ENCODE peak calls at places on chromosomes 7 and 10, in four cellular contexts. One of them, this sample, is unnamed.

GRCh38 chr10:128894641-128895040 is 572.4 kb upstream of the MGMT start:
- DNase-seq in heart left ventricle: no peak
- DNase-seq in MM.1S: no peak
- DNase-seq in H9: no peak
- DNase-seq in this sample: no peak

GRCh38 chr10:23070819-23071218 is 24.6 kb upstream of the MSRB2 start:
- DNase-seq in MM.1S: no peak
- DNase-seq in H9: no peak
- DNase-seq in heart left ventricle: no peak
- DNase-seq in this sample: no peak

GRCh38 chr7:108771853-108772252 is 202.2 kb downstream of the DNAJB9 start:
- DNase-seq in heart left ventricle: no peak
- DNase-seq in MM.1S: no peak
- DNase-seq in H9: no peak
- DNase-seq in this sample: no peak

GRCh38 chr10:36183056-36183455 is 541.0 kb upstream of the FZD8 start:
- DNase-seq in MM.1S: no peak
- DNase-seq in heart left ventricle: no peak
- DNase-seq in H9: no peak
- DNase-seq in this sample: no peak

GRCh38 chr10:14532473-14533251 is 201.9 kb upstream of the FRMD4A start:
- DNase-seq in heart left ventricle: no peak
- DNase-seq in MM.1S: no peak
- DNase-seq in H9: no peak
- DNase-seq in this sample: peak

GRCh38 chr7:156903232-156903909 is 10.4 kb upstream of the LMBR1 start:
- DNase-seq in MM.1S: no peak
- DNase-seq in H9: no peak
- DNase-seq in heart left ventricle: peak
- DNase-seq in this sample: peak

GRCh38 chr7:148334959-148335577 is 255.5 kb upstream of the C7orf33 start:
- DNase-seq in MM.1S: no peak
- DNase-seq in H9: peak
- DNase-seq in heart left ventricle: no peak
- DNase-seq in this sample: peak

GRCh38 chr7:45074738-45075644 is 13.8 kb downstream of the NACAD start:
- DNase-seq in heart left ventricle: no peak
- DNase-seq in MM.1S: no peak
- DNase-seq in H9: no peak
- DNase-seq in this sample: no peak

GRCh38 chr10:61994404-61995031 is 93.0 kb downstream of the ARID5B start:
- DNase-seq in H9: no peak
- DNase-seq in MM.1S: no peak
- DNase-seq in heart left ventricle: no peak
- DNase-seq in this sample: no peak

GRCh38 chr7:131653418-131654248 is 97.2 kb upstream of the PODXL start:
- DNase-seq in MM.1S: no peak
- DNase-seq in H9: no peak
- DNase-seq in heart left ventricle: no peak
- DNase-seq in this sample: no peak

GRCh38 chr10:76491216-76491615 is 1059.8 kb downstream of the LRMDA start:
- DNase-seq in MM.1S: no peak
- DNase-seq in H9: no peak
- DNase-seq in heart left ventricle: no peak
- DNase-seq in this sample: no peak

GRCh38 chr10:71089162-71089561 is 123.2 kb upstream of the UNC5B start:
- DNase-seq in H9: no peak
- DNase-seq in MM.1S: no peak
- DNase-seq in heart left ventricle: no peak
- DNase-seq in this sample: no peak

GRCh38 chr10:12709516-12709915 is 292.0 kb downstream of the CCDC3 start:
- DNase-seq in heart left ventricle: no peak
- DNase-seq in MM.1S: no peak
- DNase-seq in H9: no peak
- DNase-seq in this sample: peak

GRCh38 chr10:74949024-74949423 is 122.6 kb downstream of the KAT6B start:
- DNase-seq in heart left ventricle: no peak
- DNase-seq in MM.1S: no peak
- DNase-seq in H9: no peak
- DNase-seq in this sample: no peak

GRCh38 chr7:88127637-88128290 is 92.1 kb downstream of the SRI start:
- DNase-seq in H9: no peak
- DNase-seq in heart left ventricle: no peak
- DNase-seq in MM.1S: no peak
- DNase-seq in this sample: no peak

GRCh38 chr7:35630573-35630972 is 64.4 kb downstream of the HERPUD2 start:
- DNase-seq in MM.1S: no peak
- DNase-seq in heart left ventricle: no peak
- DNase-seq in H9: no peak
- DNase-seq in this sample: no peak

GRCh38 chr7:108004220-108005142 is 1.5 kb upstream of the LAMB1 start:
- DNase-seq in H9: peak
- DNase-seq in MM.1S: no peak
- DNase-seq in heart left ventricle: no peak
- DNase-seq in this sample: no peak

GRCh38 chr10:63042256-63042655 is 90.9 kb upstream of the NRBF2 start:
- DNase-seq in MM.1S: no peak
- DNase-seq in heart left ventricle: no peak
- DNase-seq in H9: no peak
- DNase-seq in this sample: no peak

DNA sequence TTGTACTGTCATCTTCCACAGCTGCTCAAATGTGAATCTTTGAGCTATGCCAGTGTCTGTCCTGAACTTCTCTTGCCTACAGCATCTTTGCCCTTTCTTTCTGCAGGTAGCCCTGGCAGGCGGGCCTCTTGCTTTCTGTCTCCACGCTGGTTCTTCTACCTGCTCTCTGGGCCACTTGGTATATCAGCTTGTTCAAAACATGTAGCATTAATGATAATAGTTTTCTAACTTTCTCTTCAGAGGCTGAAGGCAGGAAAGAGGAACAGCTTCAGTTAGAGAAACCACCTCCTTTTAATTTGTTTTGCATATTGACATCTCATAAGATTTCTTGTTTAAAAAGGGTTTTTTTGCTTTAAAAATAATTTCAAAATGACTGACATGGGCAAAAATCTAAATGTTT is 923 bp upstream of the FGL2 start:
- DNase-seq in MM.1S: no peak
- DNase-seq in heart left ventricle: no peak
- DNase-seq in H9: no peak
- DNase-seq in this sample: no peak
- H3K27ac ChIP-seq in MM.1S: no peak
- H3K27ac ChIP-seq in heart left ventricle: peak
- H3K27ac ChIP-seq in H9: no peak
- H3K27ac ChIP-seq in this sample: no peak

GRCh38 chr7:153193144-153193595 is 433.6 kb downstream of the ACTR3B start:
- DNase-seq in H9: peak
- DNase-seq in heart left ventricle: no peak
- DNase-seq in MM.1S: peak
- DNase-seq in this sample: no peak
- TF ChIP-seq CTCF in H9: peak
- TF ChIP-seq CTCF in heart left ventricle: peak
- TF ChIP-seq CTCF in MM.1S: peak
- TF ChIP-seq CTCF in this sample: no peak

GRCh38 chr7:155333346-155334234 is 35.9 kb downstream of the INSIG1 start:
- DNase-seq in heart left ventricle: no peak
- DNase-seq in MM.1S: no peak
- DNase-seq in H9: no peak
- DNase-seq in this sample: no peak
- H3K27ac ChIP-seq in heart left ventricle: no peak
- H3K27ac ChIP-seq in MM.1S: no peak
- H3K27ac ChIP-seq in H9: no peak
- H3K27ac ChIP-seq in this sample: no peak

DNA sequence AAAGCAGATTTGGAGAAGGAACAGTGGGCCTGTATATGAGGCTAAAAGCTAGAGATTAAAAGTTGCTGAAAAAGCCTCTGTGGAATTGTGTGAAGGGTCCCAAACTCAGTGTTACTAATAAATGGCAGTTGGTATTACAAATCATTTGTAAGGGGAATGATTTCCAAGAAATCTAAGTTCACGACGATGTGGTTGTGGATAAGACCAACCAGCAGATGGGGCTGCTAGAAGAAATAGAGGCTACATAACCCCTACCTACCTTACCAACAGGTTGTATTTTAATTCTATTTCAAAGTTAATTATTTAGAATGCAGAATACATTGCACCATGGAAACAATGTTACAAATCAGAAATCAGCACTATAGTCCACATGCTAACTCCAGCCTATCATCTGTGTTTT is 377.1 kb downstream of the HPSE2 start:
- DNase-seq in H9: no peak
- DNase-seq in heart left ventricle: no peak
- DNase-seq in MM.1S: no peak
- DNase-seq in this sample: no peak
- TF ChIP-seq CTCF in H9: peak
- TF ChIP-seq CTCF in heart left ventricle: no peak
- TF ChIP-seq CTCF in MM.1S: no peak
- TF ChIP-seq CTCF in this sample: no peak

GRCh38 chr7:74002474-74003017 is 25.4 kb upstream of the ELN start:
- DNase-seq in heart left ventricle: peak
- DNase-seq in H9: no peak
- DNase-seq in MM.1S: peak
- DNase-seq in this sample: peak

GRCh38 chr7:74003609-74004008 is 24.4 kb upstream of the ELN start:
- DNase-seq in heart left ventricle: no peak
- DNase-seq in H9: no peak
- DNase-seq in MM.1S: no peak
- DNase-seq in this sample: no peak

GRCh38 chr7:73999664-74000420 is 28.1 kb upstream of the ELN start:
- DNase-seq in H9: no peak
- DNase-seq in heart left ventricle: no peak
- DNase-seq in MM.1S: no peak
- DNase-seq in this sample: no peak

GRCh38 chr7:74001150-74001494 is 26.9 kb upstream of the ELN start:
- DNase-seq in heart left ventricle: no peak
- DNase-seq in H9: no peak
- DNase-seq in MM.1S: no peak
- DNase-seq in this sample: no peak

GRCh38 chr7:74000489-74001149 is 27.4 kb upstream of the ELN start:
- DNase-seq in heart left ventricle: no peak
- DNase-seq in H9: no peak
- DNase-seq in MM.1S: no peak
- DNase-seq in this sample: no peak
- H3K27ac ChIP-seq in heart left ventricle: no peak
- H3K27ac ChIP-seq in H9: no peak
- H3K27ac ChIP-seq in MM.1S: no peak
- H3K27ac ChIP-seq in this sample: peak

DNA sequence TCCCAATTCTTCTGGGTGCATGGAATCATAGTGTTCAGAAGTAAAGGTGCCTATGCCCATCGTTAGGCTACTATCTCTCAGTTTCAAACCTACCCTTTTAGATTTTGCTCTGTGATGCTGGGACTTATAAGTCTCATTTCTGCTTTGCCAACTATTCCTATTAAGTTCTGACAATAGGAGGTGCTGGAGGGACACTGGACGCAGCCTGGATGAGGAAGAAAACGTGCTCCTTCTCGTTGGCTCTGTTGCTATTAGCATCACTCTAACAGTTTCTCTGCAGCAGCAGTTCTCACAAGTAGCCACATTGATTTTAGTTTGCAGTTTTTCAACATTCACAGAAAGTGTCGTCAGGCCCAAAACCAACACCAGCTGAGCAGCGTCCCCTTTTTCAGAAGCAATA is 72.4 kb downstream of the ABCC2 start:
- DNase-seq in H9: no peak
- DNase-seq in heart left ventricle: no peak
- DNase-seq in MM.1S: no peak
- DNase-seq in this sample: no peak
- TF ChIP-seq CTCF in H9: peak
- TF ChIP-seq CTCF in heart left ventricle: peak
- TF ChIP-seq CTCF in MM.1S: no peak
- TF ChIP-seq CTCF in this sample: no peak